ENCODE peak calls at places on chromosomes 13 and 19, in six cellular contexts. I, J, D, H, M and Y are unnamed samples.
A peak's percentile ranks its signal among the peaks of the same experiment; 100 is the strongest.

GRCh38 chr19:17513801-17514200 is 2.4 kb downstream of the PGLS start:
- DNase-seq in I (no peak), J (no peak), D (no peak), H (peak; percentile 33), M (no peak), Y (no peak)

GRCh38 chr19:40584007-40584406 is 7.3 kb downstream of the SHKBP1 start:
- DNase-seq in I (no peak), J (no peak), D (no peak), H (no peak), M (no peak), Y (no peak)

GRCh38 chr19:14112809-14113385 is 4.7 kb downstream of the PRKACA start:
- DNase-seq in I (no peak), J (no peak), D (no peak), H (no peak), M (no peak), Y (no peak)

GRCh38 chr13:91668844-91669495 is 270.5 kb downstream of the GPC5 start:
- DNase-seq in I (no peak), J (no peak), D (no peak), H (no peak), M (no peak), Y (no peak)

GRCh38 chr19:5292843-5293606 is 47.6 kb downstream of the PTPRS start:
- DNase-seq in I (peak; percentile 51), J (peak; percentile 65), D (peak; percentile 80), H (peak; percentile 75), M (peak; percentile 26), Y (peak; percentile 86)

GRCh38 chr19:42514449-42514848 is 13.8 kb downstream of the CEACAM1 start:
- DNase-seq in I (no peak), J (no peak), D (no peak), H (no peak), M (no peak), Y (no peak)

GRCh38 chr19:6057651-6058365 is 52.5 kb downstream of the RFX2 start:
- DNase-seq in I (no peak), J (no peak), D (no peak), H (no peak), M (no peak), Y (no peak)

GRCh38 chr13:112761701-112762689 is 72.2 kb downstream of the ATP11A start:
- DNase-seq in I (no peak), J (peak; percentile 80), D (no peak), H (peak; percentile 18), M (peak; percentile 31), Y (no peak)

GRCh38 chr13:94483970-94484369 is 4.5 kb upstream of the DCT start:
- DNase-seq in I (no peak), J (peak; percentile 17), D (no peak), H (no peak), M (no peak), Y (no peak)

GRCh38 chr13:45298206-45298505 is 42.8 kb downstream of the TPT1 start:
- DNase-seq in I (no peak), J (no peak), D (no peak), H (no peak), M (no peak), Y (no peak)

GRCh38 chr13:60397693-60398437 is 845 bp downstream of the TDRD3 start:
- DNase-seq in I (no peak), J (peak; percentile 67), D (peak; percentile 26), H (peak; percentile 80), M (peak; percentile 64), Y (peak; percentile 60)

GRCh38 chr19:7415857-7416371 is 67.2 kb downstream of the ARHGEF18 start:
- DNase-seq in I (no peak), J (no peak), D (no peak), H (no peak), M (no peak), Y (no peak)

GRCh38 chr13:113839536-113840204 is 24.2 kb downstream of the GAS6 start:
- DNase-seq in I (no peak), J (no peak), D (no peak), H (no peak), M (no peak), Y (no peak)

GRCh38 chr19:588093-588742 is 1.5 kb upstream of the HCN2 start:
- DNase-seq in I (peak; percentile 61), J (peak; percentile 72), D (peak; percentile 49), H (peak; percentile 81), M (peak; percentile 59), Y (peak; percentile 92)

GRCh38 chr13:109569938-109570711 is 216.3 kb downstream of the IRS2 start:
- DNase-seq in I (no peak), J (no peak), D (no peak), H (no peak), M (no peak), Y (no peak)

GRCh38 chr19:45600340-45600885 is 1.6 kb downstream of the GPR4 start:
- DNase-seq in I (no peak), J (no peak), D (no peak), H (no peak), M (no peak), Y (no peak)

GRCh38 chr19:48477067-48477685 is 8.0 kb downstream of the CYTH2 start:
- DNase-seq in I (no peak), J (no peak), D (no peak), H (no peak), M (no peak), Y (no peak)

GRCh38 chr13:102721800-102722231 is 27.0 kb upstream of the METTL21C start:
- DNase-seq in I (no peak), J (no peak), D (no peak), H (no peak), M (no peak), Y (no peak)

GRCh38 chr13:107192289-107192688 is 624.4 kb upstream of the ARGLU1 start:
- DNase-seq in I (peak; percentile 7), J (peak; percentile 43), D (no peak), H (peak; percentile 67), M (no peak), Y (no peak)

GRCh38 chr19:55240713-55241020 is 12.1 kb upstream of the TMEM86B start:
- DNase-seq in I (no peak), J (no peak), D (no peak), H (no peak), M (no peak), Y (no peak)

GRCh38 chr19:42122691-42123607 is 9.3 kb downstream of the POU2F2 start:
- DNase-seq in I (no peak), J (no peak), D (no peak), H (no peak), M (no peak), Y (no peak)

GRCh38 chr19:1608414-1609391 is 3.4 kb upstream of the UQCR11 start:
- DNase-seq in I (no peak), J (no peak), D (no peak), H (no peak), M (peak; percentile 88), Y (no peak)

GRCh38 chr19:29576043-29576442 is 30.0 kb upstream of the POP4 start:
- DNase-seq in I (no peak), J (peak; percentile 10), D (no peak), H (no peak), M (no peak), Y (peak; percentile 28)

GRCh38 chr13:32538234-32538620 is 368 bp downstream of the N4BP2L2 start:
- DNase-seq in I (no peak), J (peak; percentile 62), D (no peak), H (peak; percentile 83), M (peak; percentile 48), Y (no peak)

GRCh38 chr13:30256713-30257432 is 50.5 kb downstream of the KATNAL1 start:
- DNase-seq in I (no peak), J (no peak), D (no peak), H (peak; percentile 33), M (no peak), Y (no peak)

GRCh38 chr19:10299545-10300458 is 9.8 kb downstream of the ZGLP1 start:
- DNase-seq in I (no peak), J (no peak), D (no peak), H (no peak), M (no peak), Y (no peak)

GRCh38 chr13:113849981-113850721 is 13.7 kb downstream of the GAS6 start:
- DNase-seq in I (no peak), J (no peak), D (no peak), H (no peak), M (no peak), Y (no peak)

GRCh38 chr13:51832471-51833152 is 12.4 kb downstream of the TMEM272 start:
- DNase-seq in I (no peak), J (peak; percentile 8), D (no peak), H (peak; percentile 17), M (no peak), Y (peak; percentile 46)

GRCh38 chr19:10991521-10992081 is 30.8 kb downstream of the SMARCA4 start:
- DNase-seq in I (no peak), J (no peak), D (no peak), H (no peak), M (no peak), Y (no peak)

GRCh38 chr19:54373781-54374266 is 9.1 kb upstream of the LAIR1 start:
- DNase-seq in I (no peak), J (no peak), D (no peak), H (no peak), M (peak; percentile 38), Y (no peak)

GRCh38 chr19:52778811-52779210 is 7.8 kb downstream of the ZNF600 start:
- DNase-seq in I (no peak), J (peak; percentile 3), D (no peak), H (no peak), M (no peak), Y (no peak)

GRCh38 chr19:37933965-37934364 is 27.0 kb downstream of the SIPA1L3 start:
- DNase-seq in I (no peak), J (peak; percentile 20), D (no peak), H (peak; percentile 58), M (peak; percentile 42), Y (no peak)
- H3K9ac ChIP-seq in I (no peak overlapping the region), J (no peak overlapping the region), D (no peak overlapping the region), H (peak overlapping the region; percentile 21), M (no peak overlapping the region), Y (no peak overlapping the region)

GRCh38 chr13:64810701-64811258 is 2419.4 kb downstream of the PCDH9 start:
- DNase-seq in I (no peak), J (peak; percentile 29), D (no peak), H (peak; percentile 28), M (no peak), Y (no peak)
- H4K91ac ChIP-seq in I (no peak overlapping the region), J (no peak overlapping the region), D (no peak overlapping the region), H (no peak overlapping the region), M (no peak overlapping the region), Y (no peak overlapping the region)

DNA sequence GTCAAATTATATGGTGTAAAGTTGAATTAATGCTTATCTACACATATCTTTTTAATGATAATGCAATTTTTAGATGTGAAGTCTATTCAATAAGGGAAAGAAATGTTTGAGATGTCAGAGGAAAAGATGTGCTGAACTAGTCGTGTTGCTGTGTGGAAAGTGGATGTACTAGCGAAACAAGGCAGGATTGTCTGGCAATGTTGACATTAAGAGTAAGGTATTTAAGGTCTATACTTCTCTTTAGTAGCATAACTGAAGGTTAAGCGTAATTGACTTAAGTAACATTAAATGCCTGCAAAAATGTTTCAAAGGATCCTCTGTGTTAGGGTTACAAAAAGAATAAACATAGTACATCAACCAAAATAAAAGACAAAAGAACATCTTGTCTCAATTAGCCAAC is 787.3 kb upstream of the KLHL1 start:
- DNase-seq in I (no peak), J (no peak), D (no peak), H (no peak), M (no peak), Y (no peak)
- H3K9ac ChIP-seq in I (no peak overlapping the region), J (no peak overlapping the region), D (no peak overlapping the region), H (no peak overlapping the region), M (no peak overlapping the region), Y (no peak overlapping the region)

GRCh38 chr13:77554079-77554478 is 18.6 kb downstream of the SCEL start:
- DNase-seq in I (no peak), J (no peak), D (no peak), H (no peak), M (no peak), Y (no peak)
- H4K91ac ChIP-seq in I (no peak overlapping the region), J (no peak overlapping the region), D (no peak overlapping the region), H (no peak overlapping the region), M (no peak overlapping the region), Y (no peak overlapping the region)